ENCODE peak calls at places on chromosomes 4 and X, in four cellular contexts. B is transverse colon, D is suprapubic skin, L is HCT116. O is an unnamed sample.

GRCh38 chrX:11395859-11396258 is 102.6 kb downstream of the AMELX start:
- DNase-seq in B (no peak), D (no peak), L (no peak), O (no peak)

GRCh38 chr4:167897116-167897515 is 195.2 kb upstream of the ANXA10 start:
- DNase-seq in B (no peak), D (no peak), L (peak; percentile 23), O (no peak)

GRCh38 chr4:93771640-93772411 is 56.7 kb upstream of the ATOH1 start:
- DNase-seq in B (no peak), D (no peak), L (no peak), O (no peak)

GRCh38 chrX:53122013-53122412 is 28.1 kb downstream of the KANTR start:
- DNase-seq in B (no peak), D (no peak), L (no peak), O (no peak)

GRCh38 chr4:6925357-6925836 is 15.8 kb downstream of the TBC1D14 start:
- DNase-seq in B (no peak), D (no peak), L (no peak), O (no peak)

GRCh38 chrX:30875957-30876356 is 13.1 kb downstream of the TAB3 start:
- DNase-seq in B (no peak), D (no peak), L (no peak), O (no peak)

GRCh38 chr4:8039290-8039689 is 99.6 kb upstream of the AFAP1 start:
- DNase-seq in B (peak; percentile 38), D (no peak), L (no peak), O (no peak)

GRCh38 chr4:127686656-127687055 is 43.5 kb upstream of the SLC25A31 start:
- DNase-seq in B (no peak), D (no peak), L (peak; percentile 45), O (no peak)

GRCh38 chr4:10577495-10577894 is 107.1 kb downstream of the CLNK start:
- DNase-seq in B (no peak), D (no peak), L (no peak), O (no peak)

GRCh38 chr4:155383541-155383940 is 6.8 kb upstream of the MAP9 start:
- DNase-seq in B (no peak), D (no peak), L (no peak), O (peak; percentile 65)

GRCh38 chrX:2767631-2768455 is 16.0 kb downstream of the XG start:
- DNase-seq in B (peak; percentile 22), D (peak; percentile 88), L (peak; percentile 7), O (no peak)

DNA sequence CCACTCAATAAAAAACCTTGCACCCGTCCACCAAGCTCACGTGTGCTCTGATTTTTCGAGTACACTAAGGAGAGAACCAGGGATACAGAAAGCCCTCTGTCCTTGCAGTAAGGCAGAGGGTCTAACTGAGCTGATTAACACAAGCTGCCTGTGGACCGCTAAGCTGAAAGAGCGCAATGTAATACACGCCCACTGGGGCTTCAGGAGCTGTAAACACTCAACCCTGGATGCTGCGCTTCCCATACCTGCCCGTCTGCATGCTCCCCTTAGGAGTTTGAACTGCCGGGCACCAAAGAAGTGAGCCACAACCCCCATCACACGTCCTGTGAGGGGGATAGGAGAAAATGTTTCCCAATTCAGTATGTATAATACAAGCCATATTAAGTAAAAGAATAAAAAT is 664.8 kb downstream of the PCDH18 start:
- DNase-seq in B (no peak), D (no peak), L (no peak), O (no peak)
- TF ChIP-seq POLR2A in B (no peak), D (no peak), L (no peak), O (no peak)

GRCh38 chr4:152936446-152937279 is 540 bp downstream of the FHDC1 start:
- DNase-seq in B (peak; percentile 56), D (peak; percentile 84), L (no peak), O (peak; percentile 57)
- H3K27me3 ChIP-seq in B (peaks cover 45% of the 10 kb centered on the region), D (peaks cover 10% of the 10 kb centered on the region), L (peaks cover 21% of the 10 kb centered on the region), O (peaks cover 51% of the 10 kb centered on the region)

GRCh38 chr4:140046037-140046436 is 107.9 kb downstream of the MAML3 start:
- DNase-seq in B (no peak), D (no peak), L (no peak), O (no peak)

GRCh38 chr4:140047017-140047640 is 106.9 kb downstream of the MAML3 start:
- DNase-seq in B (no peak), D (no peak), L (no peak), O (peak; percentile 33)

GRCh38 chr4:140042634-140043033 is 111.3 kb downstream of the MAML3 start:
- DNase-seq in B (no peak), D (no peak), L (no peak), O (no peak)

GRCh38 chr4:140046573-140046972 is 107.4 kb downstream of the MAML3 start:
- DNase-seq in B (no peak), D (no peak), L (no peak), O (no peak)

GRCh38 chr4:140044314-140044991 is 109.5 kb downstream of the MAML3 start:
- DNase-seq in B (no peak), D (no peak), L (no peak), O (no peak)
- TF ChIP-seq POLR2AphosphoS5 in B (no peak), D (no peak), L (no peak), O (no peak)

DNA sequence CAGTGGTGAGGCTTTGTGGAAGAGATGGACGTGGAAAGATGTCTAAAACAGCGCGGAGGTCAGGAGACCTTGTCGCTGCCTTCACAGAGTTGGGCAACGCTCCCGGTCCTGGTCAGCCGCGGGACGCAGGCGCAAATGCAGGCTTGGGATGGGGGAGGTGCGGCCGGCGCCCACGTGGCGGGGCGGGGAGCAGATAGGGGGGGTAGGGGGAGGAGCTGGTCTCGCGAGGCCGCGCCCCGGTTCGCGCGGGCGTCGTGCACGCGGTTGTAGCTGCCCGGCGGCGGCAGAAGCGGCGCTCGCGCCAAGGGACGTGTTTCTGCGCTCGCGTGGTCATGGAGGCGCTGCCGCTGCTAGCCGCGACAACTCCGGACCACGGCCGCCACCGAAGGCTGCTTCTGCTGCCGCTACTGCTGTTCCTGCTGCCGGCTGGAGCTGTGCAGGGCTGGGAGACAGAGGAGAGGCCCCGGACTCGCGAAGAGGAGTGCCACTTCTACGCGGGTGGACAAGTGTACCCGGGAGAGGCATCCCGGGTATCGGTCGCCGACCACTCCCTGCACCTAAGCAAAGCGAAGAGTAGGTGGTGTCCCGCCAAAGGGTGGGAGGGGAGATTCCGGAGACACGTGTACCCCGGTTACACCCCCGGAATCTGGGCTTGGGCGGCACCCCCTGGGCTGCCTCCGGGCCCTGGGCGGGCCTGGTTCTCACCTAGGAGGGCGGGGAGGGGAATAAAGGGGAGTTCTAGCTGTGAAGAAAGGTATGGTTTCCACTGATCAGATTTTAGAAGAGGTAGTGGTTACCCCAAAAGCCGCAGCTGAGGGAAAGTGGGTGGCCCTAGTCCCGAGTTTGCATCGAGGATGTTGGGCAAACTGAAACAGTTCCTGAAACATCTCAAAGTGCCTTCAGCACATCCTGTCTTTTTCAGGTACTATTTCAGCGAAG is at the start of gene PRDX4:
- DNase-seq in B (peak; percentile 90), D (peak; percentile 89), L (peak; percentile 67), O (peak; percentile 90)
- TF ChIP-seq POLR2A in B (peak; percentile 58), D (no peak), L (peak; percentile 47), O (no peak)

GRCh38 chr4:173517781-173518371 is 12.2 kb downstream of the HAND2 start:
- DNase-seq in B (peak; percentile 50), D (no peak), L (no peak), O (no peak)

GRCh38 chr4:173516621-173517612 is 13.1 kb downstream of the HAND2 start:
- DNase-seq in B (no peak), D (no peak), L (no peak), O (no peak)

GRCh38 chr4:173514641-173515217 is 15.3 kb downstream of the HAND2 start:
- DNase-seq in B (no peak), D (no peak), L (no peak), O (no peak)

GRCh38 chr4:173513651-173514050 is 16.4 kb downstream of the HAND2 start:
- DNase-seq in B (no peak), D (no peak), L (no peak), O (no peak)

DNA sequence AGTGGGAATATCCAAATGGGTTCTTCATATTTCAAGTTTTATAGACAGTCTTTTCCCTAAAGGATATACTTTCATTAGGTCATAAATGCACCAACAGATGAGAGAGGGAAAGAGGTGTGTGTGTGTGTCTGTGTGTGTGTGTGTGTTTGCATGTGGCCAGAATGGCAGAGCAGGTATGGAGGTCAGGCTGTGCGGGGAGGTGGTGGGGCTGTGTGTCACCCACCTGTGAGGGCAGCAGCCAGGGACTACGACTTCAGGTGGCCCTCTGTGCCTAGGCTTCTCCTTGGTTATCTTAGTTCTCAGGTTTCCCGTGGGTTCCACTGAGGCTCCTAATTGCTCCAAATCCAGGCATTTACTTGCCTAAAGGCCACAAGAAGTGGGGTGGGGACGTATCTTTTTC is 14.6 kb downstream of the HAND2 start:
- DNase-seq in B (no peak), D (no peak), L (no peak), O (no peak)
- H3K27me3 ChIP-seq in B (peaks cover 100% of the 10 kb centered on the region), D (peaks cover 97% of the 10 kb centered on the region), L (peaks cover 31% of the 10 kb centered on the region), O (peaks cover 92% of the 10 kb centered on the region)

GRCh38 chr4:132437117-132437516 is 712.0 kb upstream of the PCDH10 start:
- DNase-seq in B (no peak), D (no peak), L (no peak), O (no peak)
- TF ChIP-seq POLR2AphosphoS5 in B (no peak), D (no peak), L (no peak), O (no peak)

GRCh38 chr4:158778712-158779111 is 9.9 kb downstream of the FNIP2 start:
- DNase-seq in B (peak; percentile 56), D (no peak), L (no peak), O (peak; percentile 71)

GRCh38 chr4:158775091-158775651 is 6.3 kb downstream of the FNIP2 start:
- DNase-seq in B (no peak), D (no peak), L (no peak), O (no peak)

GRCh38 chr4:158776106-158776505 is 7.3 kb downstream of the FNIP2 start:
- DNase-seq in B (no peak), D (no peak), L (no peak), O (no peak)

GRCh38 chr4:158778065-158778711 is 9.4 kb downstream of the FNIP2 start:
- DNase-seq in B (no peak), D (no peak), L (no peak), O (no peak)

DNA sequence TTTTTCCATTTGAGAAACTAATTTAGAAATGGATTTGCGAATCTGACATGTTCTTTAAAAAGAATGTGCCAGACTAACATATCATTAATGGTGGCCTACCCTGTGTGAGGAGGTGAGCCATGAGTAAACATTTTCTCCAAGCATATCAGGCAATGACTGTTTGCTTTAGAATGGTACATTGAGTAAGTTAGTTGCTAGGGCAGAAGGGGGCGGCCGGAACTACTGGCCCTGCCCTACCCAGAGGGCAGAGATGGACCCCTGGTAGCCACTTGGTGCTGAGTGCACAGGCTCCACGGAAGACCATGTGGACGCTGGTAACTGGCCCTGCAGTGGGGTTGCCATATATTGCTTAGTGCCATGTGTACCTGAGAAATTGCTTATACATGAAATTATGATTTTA is 8.6 kb downstream of the FNIP2 start:
- DNase-seq in B (no peak), D (no peak), L (no peak), O (peak; percentile 47)
- TF ChIP-seq POLR2A in B (no peak), D (no peak), L (no peak), O (no peak)